ENCODE peak calls at places on chromosomes 6 and 20, in four cellular contexts. L, B, P and V are unnamed samples.

GRCh38 chr20:62143976-62144825 is 632 bp downstream of the SS18L1 start:
- DNase-seq in L (peak; percentile 63), B (peak; percentile 66), P (peak; percentile 88), V (peak; percentile 51)

GRCh38 chr6:127302728-127303675 is 36.3 kb downstream of the RNF146 start:
- DNase-seq in L (no peak), B (peak; percentile 62), P (peak; percentile 72), V (peak; percentile 71)

GRCh38 chr20:32544893-32545840 is 40.0 kb downstream of the NOL4L start:
- DNase-seq in L (no peak), B (no peak), P (peak; percentile 65), V (no peak)

GRCh38 chr6:149234051-149234962 is 83.2 kb upstream of the TAB2 start:
- DNase-seq in L (no peak), B (no peak), P (peak; percentile 40), V (no peak)

GRCh38 chr6:1724616-1725015 is 114.9 kb downstream of the FOXC1 start:
- DNase-seq in L (no peak), B (peak; percentile 26), P (no peak), V (peak; percentile 87)

GRCh38 chr20:22567944-22568871 is 16.2 kb downstream of the FOXA2 start:
- DNase-seq in L (no peak), B (peak; percentile 82), P (no peak), V (no peak)

GRCh38 chr6:22145294-22145693 is 151.5 kb downstream of the PRL start:
- DNase-seq in L (no peak), B (no peak), P (no peak), V (no peak)

GRCh38 chr6:10084276-10084993 is 330.4 kb downstream of the TFAP2A start:
- DNase-seq in L (no peak), B (no peak), P (no peak), V (no peak)

GRCh38 chr6:108689279-108690161 is 128.8 kb downstream of the FOXO3 start:
- DNase-seq in L (no peak), B (peak; percentile 98), P (peak; percentile 78), V (no peak)

GRCh38 chr6:35427435-35427834 is 24.7 kb upstream of the FANCE start:
- DNase-seq in L (no peak), B (no peak), P (no peak), V (no peak)
- H3K27ac ChIP-seq in L (no peak overlapping the region), B (no peak overlapping the region), P (peak overlapping the region; percentile 75), V (no peak overlapping the region)

GRCh38 chr20:50146732-50147662 is 6.5 kb downstream of the PEDS1 start:
- DNase-seq in L (no peak), B (peak; percentile 22), P (no peak), V (peak; percentile 33)
- H3K4me3 ChIP-seq in L (no peak overlapping the region), B (no peak overlapping the region), P (no peak overlapping the region), V (no peak overlapping the region)

GRCh38 chr20:63553933-63554290 is at the start of gene FNDC11:
- DNase-seq in L (no peak), B (peak; percentile 43), P (peak; percentile 58), V (no peak)

GRCh38 chr20:63552481-63553249 is 1.3 kb upstream of the FNDC11 start:
- DNase-seq in L (no peak), B (no peak), P (no peak), V (no peak)

GRCh38 chr20:63555661-63556381 is 1.9 kb downstream of the FNDC11 start:
- DNase-seq in L (no peak), B (no peak), P (no peak), V (no peak)

GRCh38 chr20:63553251-63553932 is 567 bp upstream of the FNDC11 start:
- DNase-seq in L (no peak), B (peak; percentile 81), P (peak; percentile 88), V (no peak)

DNA sequence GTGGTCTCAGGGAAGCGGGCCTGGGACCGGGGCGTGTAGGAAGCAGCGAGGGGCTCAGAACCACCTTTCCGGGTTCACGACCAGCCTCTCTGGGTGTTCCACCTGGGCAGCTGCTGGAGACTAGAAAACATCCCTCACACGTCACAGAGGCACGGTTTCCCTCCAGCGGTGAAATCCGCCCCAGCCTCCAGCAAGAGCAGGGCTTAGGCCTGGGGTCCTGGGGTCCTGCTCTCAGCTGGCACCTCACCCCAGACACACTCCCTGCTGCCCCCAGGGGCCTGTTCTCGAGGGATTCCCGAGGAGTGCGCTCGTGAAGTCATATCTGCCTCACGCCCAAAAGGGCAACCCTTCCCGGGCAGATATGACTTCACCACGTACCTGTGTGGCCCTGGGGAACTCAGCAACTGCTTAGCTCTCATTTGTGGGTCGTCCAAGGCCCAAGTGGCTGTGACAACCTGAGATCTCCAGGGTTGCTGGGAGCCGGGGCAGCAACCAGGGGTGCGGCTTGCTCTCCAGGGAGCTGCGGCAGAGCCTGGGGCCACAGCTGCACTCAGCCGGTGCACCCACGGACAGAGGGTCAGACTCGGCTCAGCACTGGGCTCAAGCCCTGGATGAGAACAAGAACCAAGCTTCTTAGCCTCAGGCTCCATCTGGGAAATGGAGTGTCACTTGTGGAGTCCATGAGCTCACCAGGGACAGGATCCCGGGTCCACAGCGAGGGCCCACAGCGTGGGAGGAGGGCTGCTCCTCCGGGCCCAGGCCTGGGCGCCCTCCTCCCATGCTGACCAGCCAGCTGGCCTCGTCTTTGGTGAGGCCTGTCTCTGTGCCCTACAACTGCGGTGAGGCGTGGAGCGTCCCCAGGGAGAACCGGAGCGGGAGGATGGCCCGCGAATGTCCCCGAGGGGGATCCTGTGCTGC is 661 bp downstream of the FNDC11 start:
- DNase-seq in L (no peak), B (peak; percentile 30), P (no peak), V (no peak)
- H3K27me3 ChIP-seq in L (no peaks in the 10 kb centered on the region), B (no peaks in the 10 kb centered on the region), P (no peaks in the 10 kb centered on the region), V (no peaks in the 10 kb centered on the region)

GRCh38 chr6:113995632-113996031 is 24.7 kb upstream of the HDAC2 start:
- DNase-seq in L (peak; percentile 79), B (peak; percentile 28), P (peak; percentile 96), V (peak; percentile 31)
- H3K27ac ChIP-seq in L (peak overlapping the region; percentile 93), B (no peak overlapping the region), P (peak overlapping the region; percentile 73), V (no peak overlapping the region)

GRCh38 chr20:10655723-10656122 is 18.1 kb downstream of the JAG1 start:
- DNase-seq in L (no peak), B (no peak), P (no peak), V (no peak)

GRCh38 chr20:10653593-10654288 is 20.1 kb downstream of the JAG1 start:
- DNase-seq in L (no peak), B (peak; percentile 62), P (peak; percentile 72), V (peak; percentile 20)

GRCh38 chr20:10656270-10656669 is 17.5 kb downstream of the JAG1 start:
- DNase-seq in L (no peak), B (no peak), P (no peak), V (no peak)

GRCh38 chr20:10652660-10653191 is 21.1 kb downstream of the JAG1 start:
- DNase-seq in L (no peak), B (no peak), P (no peak), V (no peak)

GRCh38 chr20:10654630-10655029 is 19.2 kb downstream of the JAG1 start:
- DNase-seq in L (no peak), B (peak; percentile 83), P (no peak), V (peak; percentile 55)
- H3K4me3 ChIP-seq in L (no peak overlapping the region), B (no peak overlapping the region), P (no peak overlapping the region), V (no peak overlapping the region)

DNA sequence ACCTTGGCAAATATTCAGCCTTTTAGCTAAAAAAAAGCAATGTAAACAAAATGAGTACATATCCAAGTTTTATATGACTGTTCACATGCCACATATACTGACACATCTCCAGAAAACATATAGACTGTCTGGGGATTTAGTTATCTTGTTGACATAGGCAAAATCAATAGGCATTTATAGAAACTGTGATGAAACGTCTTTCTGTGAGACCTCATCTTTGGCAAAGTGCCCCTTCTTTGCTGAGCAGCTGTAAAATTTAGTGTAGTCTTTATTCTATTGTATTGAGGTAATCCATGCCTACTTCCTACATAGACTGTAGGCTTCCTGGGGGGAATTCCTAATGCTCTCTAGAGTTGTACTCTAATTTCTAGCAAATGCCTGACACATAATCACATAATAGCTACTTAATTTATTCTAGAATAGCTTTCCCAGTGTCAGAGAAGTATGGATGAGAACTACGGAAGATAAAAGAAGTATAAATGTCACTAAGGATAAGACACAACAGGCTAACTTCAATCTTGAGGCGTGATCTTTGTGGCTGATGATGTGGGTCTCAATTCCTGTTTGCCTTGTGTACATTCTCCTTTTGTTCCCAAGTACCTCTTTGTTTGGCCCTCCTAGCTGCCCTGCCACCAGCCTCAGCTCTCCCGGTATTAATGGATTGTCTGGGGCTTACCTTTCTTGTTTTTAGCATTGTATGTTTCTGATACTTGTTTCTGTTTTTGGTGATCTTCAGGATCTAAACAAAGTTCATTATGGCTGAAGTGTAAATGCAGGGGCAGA is 30.6 kb downstream of the PTCHD4 start:
- DNase-seq in L (no peak), B (no peak), P (no peak), V (no peak)
- H3K27me3 ChIP-seq in L (no peaks in the 10 kb centered on the region), B (no peaks in the 10 kb centered on the region), P (no peaks in the 10 kb centered on the region), V (no peaks in the 10 kb centered on the region)

GRCh38 chr20:10579942-10580341 is 93.9 kb downstream of the JAG1 start:
- DNase-seq in L (no peak), B (no peak), P (no peak), V (no peak)
- H3K27ac ChIP-seq in L (no peak overlapping the region), B (no peak overlapping the region), P (no peak overlapping the region), V (no peak overlapping the region)

GRCh38 chr6:163162007-163162873 is 252.3 kb upstream of the QKI start:
- DNase-seq in L (no peak), B (no peak), P (no peak), V (no peak)

GRCh38 chr6:163164175-163164900 is 250.2 kb upstream of the QKI start:
- DNase-seq in L (no peak), B (no peak), P (no peak), V (no peak)

GRCh38 chr6:163165922-163166321 is 248.6 kb upstream of the QKI start:
- DNase-seq in L (peak; percentile 86), B (no peak), P (no peak), V (no peak)

GRCh38 chr6:163165155-163165910 is 249.2 kb upstream of the QKI start:
- DNase-seq in L (no peak), B (no peak), P (no peak), V (no peak)

DNA sequence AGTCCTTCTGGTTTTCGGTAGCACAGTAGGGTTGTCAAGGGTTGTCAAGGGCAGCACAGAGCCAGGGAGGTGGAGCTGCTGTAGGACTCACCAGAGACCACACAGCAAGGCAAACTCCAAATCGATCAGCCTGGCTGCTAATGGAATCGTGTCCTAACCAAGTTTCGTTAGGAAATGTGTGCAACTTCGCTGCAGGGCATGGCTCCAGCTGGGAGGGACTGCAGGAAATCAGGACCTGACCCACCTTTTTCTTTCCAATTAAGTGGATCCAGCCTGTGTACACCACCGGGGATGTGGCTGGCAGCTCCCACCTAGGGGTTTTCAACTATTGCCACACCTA is 251.7 kb upstream of the QKI start:
- DNase-seq in L (no peak), B (no peak), P (no peak), V (no peak)
- H3K4me3 ChIP-seq in L (no peak overlapping the region), B (no peak overlapping the region), P (no peak overlapping the region), V (no peak overlapping the region)